ENCODE peak calls at places on chromosomes 12 and 14, in five cellular contexts. J is small intestine; Q is CD8-positive, alpha-beta memory T cell; X is T-helper 2 cell; B is stimulated activated CD4-positive, alpha-beta T cell treated with anti-CD3 and anti-CD28 coated beads, Interleukin-4, amount 100 ng/mL, for 48 hours. V is an unnamed sample.

GRCh38 chr12:14892726-14893442 is 7.2 kb upstream of the MGP start:
- DNase-seq in J (no peak), Q (no peak), X (no peak), B (no peak), V (no peak)

GRCh38 chr12:127416796-127417195 is 850.2 kb upstream of the TMEM132C start:
- DNase-seq in J (no peak), Q (no peak), X (no peak), B (no peak), V (no peak)

GRCh38 chr12:68356060-68356748 is 24.0 kb upstream of the MDM1 start:
- DNase-seq in J (no peak), Q (no peak), X (no peak), B (no peak), V (no peak)

GRCh38 chr14:76329150-76329881 is 46.6 kb upstream of the ESRRB start:
- DNase-seq in J (no peak), Q (no peak), X (no peak), B (no peak), V (no peak)

GRCh38 chr12:120144215-120144614 is 27.7 kb upstream of the RAB35 start:
- DNase-seq in J (no peak), Q (no peak), X (no peak), B (no peak), V (no peak)

GRCh38 chr12:105164068-105164467 is 56.5 kb downstream of the WASHC4 start:
- DNase-seq in J (no peak), Q (no peak), X (no peak), B (no peak), V (no peak)

GRCh38 chr14:56180754-56181542 is 62.7 kb downstream of the PELI2 start:
- DNase-seq in J (no peak), Q (no peak), X (no peak), B (no peak), V (no peak)

GRCh38 chr14:102940729-102941362 is 18.4 kb downstream of the AMN start:
- DNase-seq in J (no peak), Q (no peak), X (no peak), B (no peak), V (no peak)

GRCh38 chr12:1474567-1475153 is 119.7 kb downstream of the FBXL14 start:
- DNase-seq in J (no peak), Q (no peak), X (no peak), B (no peak), V (no peak)

GRCh38 chr12:103933237-103933636 is 3.0 kb downstream of the HSP90B1 start:
- DNase-seq in J (no peak), Q (no peak), X (no peak), B (no peak), V (no peak)

GRCh38 chr14:56333361-56334279 is 215.4 kb downstream of the PELI2 start:
- DNase-seq in J (peak; percentile 25), Q (no peak), X (no peak), B (no peak), V (no peak)

GRCh38 chr12:2959508-2960431 is 573 bp downstream of the TEAD4 start:
- DNase-seq in J (peak; percentile 52), Q (no peak), X (no peak), B (no peak), V (no peak)

GRCh38 chr14:91185721-91186120 is 58.8 kb downstream of the GPR68 start:
- DNase-seq in J (no peak), Q (no peak), X (no peak), B (no peak), V (no peak)

GRCh38 chr12:56258068-56258819 is at the start of gene ANKRD52:
- DNase-seq in J (peak; percentile 75), Q (peak; percentile 86), X (peak; percentile 75), B (peak; percentile 75), V (peak; percentile 61)

GRCh38 chr14:53953828-53954550 is 2.6 kb downstream of the BMP4 start:
- DNase-seq in J (peak; percentile 42), Q (no peak), X (no peak), B (no peak), V (no peak)

GRCh38 chr14:71408362-71409035 is 501.2 kb downstream of the PCNX1 start:
- DNase-seq in J (no peak), Q (no peak), X (no peak), B (no peak), V (no peak)

GRCh38 chr12:39621670-39622069 is 2.1 kb upstream of the ABCD2 start:
- DNase-seq in J (no peak), Q (no peak), X (no peak), B (no peak), V (no peak)

GRCh38 chr12:123431951-123432886 is 4.3 kb downstream of the RILPL2 start:
- DNase-seq in J (no peak), Q (no peak), X (peak; percentile 27), B (no peak), V (no peak)

GRCh38 chr14:64444984-64445845 is 20.1 kb upstream of the AKAP5 start:
- DNase-seq in J (peak; percentile 18), Q (no peak), X (peak; percentile 38), B (no peak), V (no peak)

GRCh38 chr14:73752297-73752992 is 38.3 kb upstream of the PNMA1 start:
- DNase-seq in J (peak; percentile 75), Q (peak; percentile 60), X (peak; percentile 55), B (no peak), V (peak; percentile 32)

GRCh38 chr12:89946518-89946917 is 237.9 kb upstream of the ATP2B1 start:
- DNase-seq in J (peak; percentile 96), Q (no peak), X (no peak), B (no peak), V (no peak)

GRCh38 chr14:53696217-53696965 is 260.2 kb downstream of the BMP4 start:
- DNase-seq in J (no peak), Q (no peak), X (no peak), B (no peak), V (no peak)

GRCh38 chr12:79217306-79217705 is 352.7 kb downstream of the SYT1 start:
- DNase-seq in J (no peak), Q (no peak), X (no peak), B (no peak), V (no peak)

GRCh38 chr12:111405856-111406473 is at the start of gene SH2B3:
- DNase-seq in J (no peak), Q (peak; percentile 87), X (no peak), B (no peak), V (peak; percentile 75)

GRCh38 chr12:119770146-119770545 is 102.2 kb downstream of the PRKAB1 start:
- DNase-seq in J (no peak), Q (no peak), X (no peak), B (no peak), V (no peak)

GRCh38 chr12:54292931-54293241 is 7.9 kb downstream of the NFE2 start:
- DNase-seq in J (no peak), Q (no peak), X (no peak), B (no peak), V (no peak)

GRCh38 chr14:73293782-73294781 is 56.8 kb downstream of the PAPLN start:
- DNase-seq in J (no peak), Q (no peak), X (no peak), B (no peak), V (no peak)